ENCODE peak calls at places on chromosomes 4 and X, in four cellular contexts. One of them, this sample, is unnamed.

GRCh38 chr4:54632537-54632936 is 25.2 kb upstream of the KIT start:
- DNase-seq in tibial nerve: no peak
- DNase-seq in prostate gland: no peak
- DNase-seq in A549: no peak
- DNase-seq in this sample: no peak

GRCh38 chr4:165207016-165207430 is 338 bp upstream of the KLHL2 start:
- DNase-seq in tibial nerve: no peak
- DNase-seq in prostate gland: peak
- DNase-seq in A549: peak
- DNase-seq in this sample: no peak

GRCh38 chr4:152206646-152207435 is 329.1 kb downstream of the FBXW7 start:
- DNase-seq in tibial nerve: no peak
- DNase-seq in prostate gland: no peak
- DNase-seq in A549: no peak
- DNase-seq in this sample: no peak

GRCh38 chr4:101198741-101199339 is 148.5 kb downstream of the PPP3CA start:
- DNase-seq in tibial nerve: no peak
- DNase-seq in prostate gland: no peak
- DNase-seq in A549: no peak
- DNase-seq in this sample: no peak

GRCh38 chr4:40971346-40971745 is 221.6 kb downstream of the NSUN7 start:
- DNase-seq in tibial nerve: no peak
- DNase-seq in prostate gland: no peak
- DNase-seq in A549: no peak
- DNase-seq in this sample: no peak

GRCh38 chr4:168491563-168491962 is 5.3 kb upstream of the PALLD start:
- DNase-seq in tibial nerve: no peak
- DNase-seq in prostate gland: no peak
- DNase-seq in A549: no peak
- DNase-seq in this sample: no peak

GRCh38 chr4:288891-289290 is 16.4 kb downstream of the ZNF732 start:
- DNase-seq in tibial nerve: no peak
- DNase-seq in prostate gland: no peak
- DNase-seq in A549: no peak
- DNase-seq in this sample: no peak

GRCh38 chrX:51894697-51895336 is 1.4 kb downstream of the MAGED1 start:
- DNase-seq in tibial nerve: peak
- DNase-seq in prostate gland: no peak
- DNase-seq in A549: no peak
- DNase-seq in this sample: no peak

GRCh38 chrX:130024127-130024526 is 41.7 kb downstream of the BCORL1 start:
- DNase-seq in tibial nerve: peak
- DNase-seq in prostate gland: peak
- DNase-seq in A549: peak
- DNase-seq in this sample: peak

GRCh38 chr4:152202415-152202814 is 333.5 kb downstream of the FBXW7 start:
- DNase-seq in tibial nerve: no peak
- DNase-seq in prostate gland: no peak
- DNase-seq in A549: no peak
- DNase-seq in this sample: no peak

GRCh38 chr4:106707776-106708603 is 328.1 kb downstream of the DKK2 start:
- DNase-seq in tibial nerve: no peak
- DNase-seq in prostate gland: no peak
- DNase-seq in A549: no peak
- DNase-seq in this sample: no peak

GRCh38 chrX:10233696-10234095 is 76.9 kb downstream of the CLCN4 start:
- DNase-seq in tibial nerve: no peak
- DNase-seq in prostate gland: no peak
- DNase-seq in A549: no peak
- DNase-seq in this sample: no peak

GRCh38 chr4:52234539-52235174 is 183.6 kb downstream of the SPATA18 start:
- DNase-seq in tibial nerve: peak
- DNase-seq in prostate gland: no peak
- DNase-seq in A549: peak
- DNase-seq in this sample: no peak

GRCh38 chr4:1792832-1793495 is at the start of gene FGFR3:
- DNase-seq in tibial nerve: no peak
- DNase-seq in prostate gland: peak
- DNase-seq in A549: no peak
- DNase-seq in this sample: peak

GRCh38 chr4:173748353-173748752 is 218.3 kb upstream of the HAND2 start:
- DNase-seq in tibial nerve: no peak
- DNase-seq in prostate gland: no peak
- DNase-seq in A549: no peak
- DNase-seq in this sample: no peak

GRCh38 chrX:39886282-39886681 is 211.5 kb downstream of the BCOR start:
- DNase-seq in tibial nerve: no peak
- DNase-seq in prostate gland: no peak
- DNase-seq in A549: no peak
- DNase-seq in this sample: peak

GRCh38 chrX:106707771-106708454 is 18.6 kb upstream of the RNF128 start:
- DNase-seq in tibial nerve: no peak
- DNase-seq in prostate gland: no peak
- DNase-seq in A549: peak
- DNase-seq in this sample: no peak

GRCh38 chr4:124940387-124940786 is 227.9 kb upstream of the ANKRD50 start:
- DNase-seq in tibial nerve: peak
- DNase-seq in prostate gland: no peak
- DNase-seq in A549: peak
- DNase-seq in this sample: no peak

GRCh38 chrX:150212672-150213480 is 150.2 kb upstream of the MAMLD1 start:
- DNase-seq in tibial nerve: no peak
- DNase-seq in prostate gland: peak
- DNase-seq in A549: no peak
- DNase-seq in this sample: peak

GRCh38 chr4:186137193-186137792 is 32.8 kb downstream of the FAM149A start:
- DNase-seq in tibial nerve: no peak
- DNase-seq in prostate gland: no peak
- DNase-seq in A549: peak
- DNase-seq in this sample: no peak

GRCh38 chrX:150958177-150958576 is 25.0 kb upstream of the HMGB3 start:
- DNase-seq in tibial nerve: no peak
- DNase-seq in prostate gland: no peak
- DNase-seq in A549: no peak
- DNase-seq in this sample: no peak

GRCh38 chr4:88937081-88937480 is 119.9 kb downstream of the FAM13A start:
- DNase-seq in tibial nerve: no peak
- DNase-seq in prostate gland: no peak
- DNase-seq in A549: no peak
- DNase-seq in this sample: no peak

GRCh38 chrX:155745792-155746191 is 133.0 kb upstream of the TMLHE start:
- DNase-seq in tibial nerve: no peak
- DNase-seq in prostate gland: no peak
- DNase-seq in A549: peak
- DNase-seq in this sample: peak

GRCh38 chrX:2627272-2627867 is 63.7 kb upstream of the CD99 start:
- DNase-seq in tibial nerve: peak
- DNase-seq in prostate gland: peak
- DNase-seq in A549: peak
- DNase-seq in this sample: peak

GRCh38 chr4:175109933-175110332 is 191.8 kb downstream of the ADAM29 start:
- DNase-seq in tibial nerve: no peak
- DNase-seq in prostate gland: no peak
- DNase-seq in A549: no peak
- DNase-seq in this sample: no peak

GRCh38 chr4:7736436-7737267 is 203.0 kb downstream of the AFAP1 start:
- DNase-seq in tibial nerve: no peak
- DNase-seq in prostate gland: no peak
- DNase-seq in A549: no peak
- DNase-seq in this sample: no peak

GRCh38 chr4:98314791-98315565 is 53.8 kb downstream of the RAP1GDS1 start:
- DNase-seq in tibial nerve: no peak
- DNase-seq in prostate gland: no peak
- DNase-seq in A549: no peak
- DNase-seq in this sample: no peak

GRCh38 chr4:113394730-113395530 is 345.5 kb downstream of the ANK2 start:
- DNase-seq in tibial nerve: peak
- DNase-seq in prostate gland: peak
- DNase-seq in A549: peak
- DNase-seq in this sample: peak

GRCh38 chrX:149909324-149910177 is 19.8 kb upstream of the HSFX4 start:
- DNase-seq in tibial nerve: no peak
- DNase-seq in prostate gland: no peak
- DNase-seq in A549: no peak
- DNase-seq in this sample: no peak

GRCh38 chr4:153676984-153677383 is 7.1 kb upstream of the TLR2 start:
- DNase-seq in tibial nerve: no peak
- DNase-seq in prostate gland: no peak
- DNase-seq in A549: peak
- DNase-seq in this sample: no peak

GRCh38 chr4:54543088-54543795 is 114.5 kb upstream of the KIT start:
- DNase-seq in tibial nerve: no peak
- DNase-seq in prostate gland: no peak
- DNase-seq in A549: no peak
- DNase-seq in this sample: no peak

DNA sequence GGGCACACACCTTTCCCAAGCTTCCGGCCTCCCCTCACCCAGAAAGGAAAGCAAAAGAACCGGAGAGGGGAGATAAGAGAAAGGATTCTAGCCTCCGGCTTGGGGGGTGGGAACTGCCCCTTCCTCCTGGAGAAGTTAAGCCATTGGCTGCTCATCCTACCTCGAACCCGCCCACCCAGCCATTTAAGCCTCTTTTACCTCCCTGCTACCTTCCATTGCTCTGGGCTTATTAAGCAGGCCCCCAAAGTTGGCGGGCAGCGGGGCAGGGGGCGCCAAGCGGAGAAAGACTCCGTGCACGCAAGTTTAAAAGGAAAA is 2.3 kb downstream of the MAML3 start:
- DNase-seq in tibial nerve: peak
- DNase-seq in prostate gland: peak
- DNase-seq in A549: peak
- DNase-seq in this sample: peak
- TF ChIP-seq POLR2A in tibial nerve: no peak
- TF ChIP-seq POLR2A in prostate gland: no peak
- TF ChIP-seq POLR2A in A549: no peak
- TF ChIP-seq POLR2A in this sample: no peak

DNA sequence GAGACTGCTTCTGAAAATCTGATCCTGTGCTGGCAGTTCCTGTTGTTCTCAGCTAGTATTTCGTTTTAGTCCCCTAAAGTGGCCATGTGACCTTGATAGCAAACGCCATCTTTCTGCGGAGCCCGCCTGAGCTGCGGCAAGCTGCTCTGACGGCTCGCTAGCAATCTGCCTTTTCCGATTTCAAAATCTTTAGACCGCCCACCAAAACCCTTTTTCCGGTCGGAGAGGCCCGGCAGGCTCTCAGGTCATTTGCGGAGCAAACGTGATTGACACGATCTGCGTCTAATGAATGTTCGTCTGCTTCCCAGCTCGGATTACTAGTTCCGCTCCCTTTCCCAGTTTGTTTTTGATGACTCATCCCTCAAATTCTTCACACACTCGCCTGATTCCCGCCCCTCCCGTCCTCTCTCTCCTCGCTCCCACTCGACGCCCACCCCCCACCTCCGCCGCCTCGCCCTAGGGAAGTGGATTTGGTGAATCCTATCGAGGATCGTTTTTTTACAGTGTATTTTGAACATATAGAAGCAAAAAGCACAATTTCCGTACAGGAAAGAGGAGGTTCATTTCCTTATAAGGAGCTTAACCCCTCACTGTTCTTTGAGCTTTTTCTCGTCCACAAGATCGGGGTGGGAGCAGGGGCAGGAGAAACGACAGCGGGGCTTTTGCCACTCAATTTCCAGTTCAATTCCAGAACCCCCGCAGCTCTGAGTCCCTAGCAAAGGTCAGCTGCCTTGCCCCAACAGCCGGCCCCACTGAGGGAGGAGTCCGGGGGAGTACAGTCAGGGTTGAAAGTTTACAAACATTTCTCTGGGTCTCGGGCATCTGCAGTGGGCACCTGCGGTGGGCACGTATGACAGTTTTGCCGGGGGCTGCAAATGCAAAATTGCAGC is 37.5 kb downstream of the NLGN3 start:
- DNase-seq in tibial nerve: peak
- DNase-seq in prostate gland: peak
- DNase-seq in A549: peak
- DNase-seq in this sample: peak
- TF ChIP-seq POLR2A in tibial nerve: peak
- TF ChIP-seq POLR2A in prostate gland: peak
- TF ChIP-seq POLR2A in A549: peak
- TF ChIP-seq POLR2A in this sample: no peak

DNA sequence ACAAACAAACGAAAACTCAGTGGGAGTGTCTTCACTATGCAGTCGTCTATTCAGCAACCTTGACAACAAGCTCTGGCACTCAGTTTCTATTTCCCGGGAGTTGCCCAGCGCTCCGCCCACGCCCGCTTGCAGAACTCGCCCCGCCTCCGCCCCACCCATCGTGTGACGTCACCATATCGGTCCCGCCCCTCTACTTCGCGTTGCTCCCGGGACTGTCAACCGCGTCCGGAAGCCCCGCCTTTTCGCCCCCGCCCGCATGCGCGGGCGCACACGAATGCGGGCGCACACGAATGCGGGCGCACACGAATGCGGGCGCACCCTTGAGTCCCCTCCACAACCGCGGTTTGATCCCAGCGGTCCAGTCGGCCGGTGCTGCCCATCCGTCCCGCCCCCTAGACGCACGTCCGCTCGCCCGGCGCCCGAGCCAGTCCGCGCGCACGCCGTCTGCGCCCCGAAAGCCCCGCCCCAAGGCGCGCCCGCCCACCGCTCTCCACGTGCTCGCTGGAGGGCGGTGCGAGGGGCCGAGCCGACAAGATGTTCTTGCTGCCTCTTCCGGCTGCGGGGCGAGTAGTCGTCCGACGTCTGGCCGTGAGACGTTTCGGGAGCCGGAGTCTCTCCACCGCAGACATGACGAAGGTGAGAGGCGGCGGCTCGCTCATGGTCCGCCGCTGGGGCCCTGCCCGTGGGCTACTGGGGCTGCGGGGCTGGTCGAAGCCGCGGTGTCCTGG is at the start of gene LAP3:
- DNase-seq in tibial nerve: peak
- DNase-seq in prostate gland: peak
- DNase-seq in A549: peak
- DNase-seq in this sample: peak
- TF ChIP-seq POLR2A in tibial nerve: peak
- TF ChIP-seq POLR2A in prostate gland: peak
- TF ChIP-seq POLR2A in A549: peak
- TF ChIP-seq POLR2A in this sample: peak

DNA sequence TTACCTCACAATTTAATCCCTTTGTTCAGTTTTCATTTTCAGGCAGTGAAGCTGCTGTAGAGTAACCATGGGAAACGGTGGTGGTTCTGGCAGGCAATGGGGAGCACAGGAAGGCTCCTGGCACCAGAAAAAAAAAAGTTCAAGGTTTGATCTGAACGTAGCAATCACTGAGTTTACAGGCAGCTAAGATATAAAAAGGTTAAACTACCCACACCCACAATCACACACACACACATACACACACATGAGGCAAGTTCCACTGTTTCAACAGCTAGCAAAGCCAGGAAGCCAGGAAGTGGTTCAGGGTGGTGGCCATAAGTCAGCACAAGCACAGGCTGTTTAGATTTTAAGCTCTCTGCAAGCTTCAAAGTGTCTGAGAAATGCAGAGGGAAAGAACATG is at the start of gene SULT1B1:
- DNase-seq in tibial nerve: peak
- DNase-seq in prostate gland: no peak
- DNase-seq in A549: no peak
- DNase-seq in this sample: peak
- TF ChIP-seq POLR2A in tibial nerve: no peak
- TF ChIP-seq POLR2A in prostate gland: no peak
- TF ChIP-seq POLR2A in A549: no peak
- TF ChIP-seq POLR2A in this sample: no peak